ENCODE peak calls at places on chromosomes 1 and 21, in nine cellular contexts. N is dorsolateral prefrontal cortex, A is neural crest cell, M is thoracic aorta, P is K562, C is kidney, S is HL-60, V is nephron progenitor cell, R is cardiac fibroblast. I is an unnamed sample.

GRCh38 chr1:5755552-5756125 is 236.6 kb downstream of the NPHP4 start:
- DNase-seq in N (no peak), A (no peak), M (no peak), P (no peak), C (peak), S (no peak), V (no peak), R (no peak), I (no peak)

GRCh38 chr21:28516011-28516410 is 476.7 kb downstream of the LTN1 start:
- DNase-seq in N (no peak), A (no peak), M (no peak), P (no peak), C (no peak), S (no peak), V (no peak), R (no peak), I (no peak)

GRCh38 chr1:38154089-38154470 is 107.5 kb upstream of the POU3F1 start:
- DNase-seq in N (no peak), A (no peak), M (no peak), P (no peak), C (no peak), S (no peak), V (no peak), R (no peak), I (no peak)

GRCh38 chr1:234929369-234929768 is 199.3 kb downstream of the TOMM20 start:
- DNase-seq in N (no peak), A (no peak), M (no peak), P (no peak), C (no peak), S (no peak), V (no peak), R (no peak), I (no peak)

GRCh38 chr1:226643701-226644540 is 95.2 kb downstream of the ITPKB start:
- DNase-seq in N (peak), A (no peak), M (no peak), P (no peak), C (peak), S (peak), V (no peak), R (no peak), I (no peak)

GRCh38 chr21:34589511-34590282 is 25.2 kb downstream of the RCAN1 start:
- DNase-seq in N (no peak), A (no peak), M (no peak), P (no peak), C (no peak), S (no peak), V (no peak), R (no peak), I (no peak)

GRCh38 chr1:11799896-11800295 is 5.9 kb downstream of the MTHFR start:
- DNase-seq in N (no peak), A (no peak), M (no peak), P (no peak), C (no peak), S (no peak), V (no peak), R (no peak), I (no peak)

GRCh38 chr1:18929686-18930085 is 26.8 kb downstream of the IFFO2 start:
- DNase-seq in N (no peak), A (no peak), M (no peak), P (no peak), C (peak), S (no peak), V (no peak), R (peak), I (no peak)

GRCh38 chr21:41808846-41809245 is 42.0 kb upstream of the RIPK4 start:
- DNase-seq in N (no peak), A (no peak), M (no peak), P (no peak), C (no peak), S (no peak), V (no peak), R (no peak), I (no peak)

GRCh38 chr1:1354271-1355247 is 3.8 kb downstream of the MXRA8 start:
- DNase-seq in N (no peak), A (no peak), M (no peak), P (no peak), C (peak), S (no peak), V (peak), R (no peak), I (no peak)
- TF ChIP-seq CTCF in N (no peak), A (no peak), M (no peak), P (no peak), C (no peak), S (no peak), V (no peak), R (no peak), I (no peak)

GRCh38 chr21:44757731-44758130 is 43.9 kb downstream of the UBE2G2 start:
- DNase-seq in N (no peak), A (no peak), M (no peak), P (no peak), C (no peak), S (no peak), V (no peak), R (no peak), I (no peak)

GRCh38 chr21:44756416-44757185 is 45.0 kb downstream of the UBE2G2 start:
- DNase-seq in N (no peak), A (no peak), M (no peak), P (no peak), C (no peak), S (no peak), V (no peak), R (no peak), I (no peak)

GRCh38 chr21:44753357-44753756 is 42.0 kb upstream of the TSPEAR start:
- DNase-seq in N (no peak), A (no peak), M (no peak), P (no peak), C (no peak), S (no peak), V (no peak), R (no peak), I (no peak)

GRCh38 chr21:44752701-44753235 is 41.4 kb upstream of the TSPEAR start:
- DNase-seq in N (no peak), A (no peak), M (no peak), P (no peak), C (no peak), S (no peak), V (no peak), R (peak), I (peak)

DNA sequence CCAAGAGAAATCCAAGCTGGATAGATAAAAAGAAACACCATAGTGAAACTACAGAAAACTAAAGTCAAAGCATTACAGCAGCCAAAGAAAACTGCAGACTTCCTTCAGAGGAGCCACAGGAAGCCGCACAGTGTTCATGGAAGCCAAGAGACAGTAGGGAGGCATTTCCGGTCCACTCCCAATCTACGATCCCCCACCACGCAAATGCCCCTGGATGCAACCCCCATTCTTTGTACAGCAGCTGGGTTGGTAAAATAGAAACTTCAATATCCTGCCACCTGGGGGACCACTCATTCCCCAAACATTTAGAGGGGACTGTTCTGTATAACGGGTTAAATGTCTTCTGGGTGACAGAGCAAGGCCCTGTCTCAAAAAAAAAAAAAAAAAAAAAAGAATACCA is 43.9 kb upstream of the TSPEAR start:
- DNase-seq in N (no peak), A (no peak), M (no peak), P (peak), C (no peak), S (no peak), V (no peak), R (peak), I (no peak)
- TF ChIP-seq CTCF in N (no peak), A (no peak), M (no peak), P (peak), C (no peak), S (no peak), V (no peak), R (peak), I (no peak)

DNA sequence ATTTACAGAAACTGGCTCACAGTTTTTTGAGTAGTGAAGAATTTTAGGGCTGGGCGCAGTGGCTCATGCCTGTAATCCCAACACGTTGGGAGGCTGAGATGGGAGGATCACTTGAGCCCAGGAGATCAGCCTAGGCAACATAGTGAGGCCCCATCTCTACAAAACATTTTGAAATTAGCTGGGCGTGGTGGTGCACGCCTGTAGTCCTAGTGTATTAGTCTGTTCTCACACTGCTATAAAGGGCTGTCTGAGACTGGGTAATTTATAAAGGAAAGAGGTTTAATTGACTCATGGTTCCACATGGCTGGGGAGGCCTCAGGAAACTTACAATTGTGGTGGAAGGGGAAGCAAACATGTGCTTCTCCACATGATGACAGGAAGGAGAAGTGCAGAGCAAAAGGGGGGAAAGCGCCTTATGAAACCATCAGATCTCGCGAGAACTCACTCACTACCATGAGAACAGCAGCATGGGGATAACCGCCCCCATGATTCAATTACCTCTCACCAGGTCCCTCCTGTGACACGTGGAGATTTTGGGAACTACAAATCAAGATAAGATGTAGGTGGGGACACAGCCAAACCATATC is 24.4 kb upstream of the DYRK1A start:
- DNase-seq in N (no peak), A (no peak), M (no peak), P (no peak), C (no peak), S (no peak), V (no peak), R (no peak), I (no peak)
- TF ChIP-seq CTCF in N (no peak), A (no peak), M (no peak), P (no peak), C (no peak), S (no peak), V (no peak), R (no peak), I (no peak)

GRCh38 chr1:25217015-25217414 is 15.3 kb downstream of the SYF2 start:
- DNase-seq in N (no peak), A (no peak), M (no peak), P (no peak), C (no peak), S (peak), V (no peak), R (no peak), I (no peak)
- TF ChIP-seq CTCF in N (no peak), A (no peak), M (no peak), P (no peak), C (no peak), S (no peak), V (no peak), R (no peak), I (no peak)

DNA sequence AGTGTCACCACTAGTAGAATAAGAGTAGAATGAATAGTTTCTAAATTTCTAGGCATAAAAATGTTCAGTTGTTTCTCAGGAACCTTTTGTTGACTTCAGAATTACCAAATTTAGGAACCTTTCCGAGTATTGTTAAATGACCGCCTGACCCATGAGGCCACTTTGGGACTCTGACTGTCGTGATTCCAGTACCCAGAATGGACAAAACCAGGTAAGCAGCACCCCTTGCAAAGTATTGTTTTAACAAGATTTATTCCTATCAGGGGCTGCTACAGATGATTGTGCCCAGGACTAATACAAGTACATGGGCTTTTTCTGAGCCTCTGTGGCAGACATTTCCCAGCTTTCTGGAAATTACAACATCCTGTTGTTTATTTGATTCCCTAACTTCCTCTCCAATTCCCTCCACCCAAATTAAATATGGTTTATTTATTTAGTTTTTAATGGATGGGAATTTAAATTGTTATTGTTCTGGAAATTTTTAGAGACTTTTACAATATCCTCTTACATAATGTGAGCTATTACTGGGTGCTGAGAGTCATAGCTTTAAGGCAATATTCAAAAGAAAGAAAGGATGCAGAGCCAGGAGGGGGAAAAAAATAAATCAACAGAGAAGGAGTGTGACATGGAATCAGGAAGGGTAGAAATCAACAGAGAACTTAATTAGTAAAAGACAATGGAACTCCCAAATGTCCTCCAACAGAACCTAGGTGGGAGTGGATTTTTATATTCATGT is 37.4 kb upstream of the NTPCR start:
- DNase-seq in N (no peak), A (no peak), M (no peak), P (no peak), C (no peak), S (no peak), V (no peak), R (no peak), I (no peak)
- TF ChIP-seq CTCF in N (no peak), A (no peak), M (no peak), P (no peak), C (no peak), S (no peak), V (no peak), R (no peak), I (no peak)

GRCh38 chr21:45141507-45141906 is 67.1 kb downstream of the ADARB1 start:
- DNase-seq in N (no peak), A (no peak), M (no peak), P (no peak), C (no peak), S (no peak), V (no peak), R (no peak), I (no peak)

GRCh38 chr21:45139473-45139872 is 65.1 kb downstream of the ADARB1 start:
- DNase-seq in N (no peak), A (no peak), M (no peak), P (no peak), C (no peak), S (peak), V (no peak), R (no peak), I (no peak)

GRCh38 chr21:45138199-45139002 is 64.0 kb downstream of the ADARB1 start:
- DNase-seq in N (no peak), A (peak), M (peak), P (peak), C (peak), S (peak), V (peak), R (peak), I (peak)

GRCh38 chr21:45142469-45142868 is 68.1 kb downstream of the ADARB1 start:
- DNase-seq in N (no peak), A (no peak), M (no peak), P (no peak), C (no peak), S (no peak), V (no peak), R (peak), I (no peak)

GRCh38 chr21:45140346-45140940 is 66.1 kb downstream of the ADARB1 start:
- DNase-seq in N (peak), A (peak), M (no peak), P (peak), C (peak), S (peak), V (peak), R (peak), I (peak)
- TF ChIP-seq CTCF in N (peak), A (peak), M (peak), P (peak), C (peak), S (peak), V (peak), R (peak), I (peak)

GRCh38 chr1:213659580-213660547 is 327.9 kb upstream of the PROX1 start:
- DNase-seq in N (no peak), A (no peak), M (no peak), P (no peak), C (no peak), S (no peak), V (no peak), R (no peak), I (no peak)
- TF ChIP-seq CTCF in N (no peak), A (no peak), M (no peak), P (no peak), C (no peak), S (no peak), V (no peak), R (no peak), I (no peak)

I was measured in Calu3.